ENCODE peak calls at places on chromosomes 12 and 14, in ten cellular contexts. M, K, T, B, P, Z, Q, I, D and S are unnamed samples.

GRCh38 chr14:61690982-61691381 is 4.3 kb upstream of the HIF1A start:
- DNase-seq in M (no peak), I (no peak), Z (no peak), B (no peak), P (no peak), K (no peak), D (no peak), T (no peak), Q (no peak), S (no peak)

GRCh38 chr14:105203057-105203494 is 22.0 kb upstream of the NUDT14 start:
- DNase-seq in B (peak), K (peak), M (no peak), T (peak), Z (no peak), D (peak), Q (peak), I (peak), P (peak), S (peak)

GRCh38 chr12:82174383-82174782 is 183.8 kb downstream of the CCDC59 start:
- DNase-seq in M (no peak), Z (no peak), Q (no peak), T (peak), D (no peak), P (no peak), B (no peak), I (no peak), K (no peak), S (no peak)

GRCh38 chr14:102262894-102263462 is 42.0 kb downstream of the MOK start:
- DNase-seq in K (peak), I (no peak), Q (no peak), D (no peak), B (no peak), P (no peak), Z (peak), T (no peak), M (no peak), S (no peak)

GRCh38 chr14:85316701-85317100 is 213.2 kb upstream of the FLRT2 start:
- DNase-seq in Q (no peak), P (no peak), I (no peak), T (no peak), D (no peak), M (no peak), Z (no peak), B (no peak), K (peak), S (no peak)

GRCh38 chr14:20690848-20691640 is 2.5 kb downstream of the ANG start:
- DNase-seq in Z (no peak), K (peak), T (peak), Q (peak), D (no peak), M (peak), B (no peak), I (peak), P (peak), S (peak)

GRCh38 chr14:24483604-24484252 is 24.3 kb downstream of the CMA1 start:
- DNase-seq in K (no peak), D (no peak), P (no peak), M (no peak), T (no peak), Z (no peak), I (no peak), Q (no peak), B (no peak), S (no peak)

GRCh38 chr12:116713529-116713928 is 24.3 kb downstream of the SPRING1 start:
- DNase-seq in Q (no peak), B (no peak), K (no peak), T (no peak), D (no peak), Z (no peak), I (no peak), M (no peak), P (no peak), S (no peak)

GRCh38 chr14:61963926-61964325 is 201.7 kb downstream of the SNAPC1 start:
- DNase-seq in T (no peak), Q (no peak), D (no peak), B (no peak), M (no peak), P (no peak), I (no peak), K (no peak), Z (no peak), S (no peak)

GRCh38 chr12:50685641-50686040 is 78.3 kb upstream of the ATF1 start:
- DNase-seq in D (no peak), M (no peak), Z (no peak), T (no peak), K (no peak), I (no peak), Q (no peak), P (no peak), B (no peak), S (no peak)

GRCh38 chr14:59277659-59278058 is 89.2 kb downstream of the DAAM1 start:
- DNase-seq in K (no peak), B (no peak), T (no peak), Q (no peak), I (no peak), P (no peak), M (no peak), D (no peak), Z (no peak), S (no peak)

GRCh38 chr14:69355155-69355954 is 42.7 kb downstream of the ERH start:
- DNase-seq in M (no peak), D (no peak), K (no peak), Z (no peak), I (no peak), B (no peak), Q (no peak), P (no peak), T (no peak), S (no peak)

GRCh38 chr12:81974762-81975161 is 215.6 kb upstream of the PPFIA2 start:
- DNase-seq in M (no peak), B (no peak), T (no peak), D (no peak), P (no peak), I (no peak), Q (no peak), K (no peak), Z (no peak), S (no peak)

GRCh38 chr12:94676011-94676709 is 25.8 kb upstream of the TMCC3 start:
- DNase-seq in I (no peak), D (peak), B (no peak), Z (no peak), K (no peak), P (no peak), Q (peak), T (no peak), M (peak), S (no peak)

GRCh38 chr12:47949441-47950341 is 13.7 kb upstream of the TMEM106C start:
- DNase-seq in B (no peak), D (peak), Z (peak), I (peak), P (peak), T (peak), Q (peak), M (no peak), K (peak), S (peak)

GRCh38 chr12:118357327-118358007 is 15.2 kb downstream of the TAOK3 start:
- DNase-seq in P (no peak), T (no peak), I (no peak), K (peak), Z (no peak), B (no peak), Q (peak), D (no peak), M (peak), S (no peak)

GRCh38 chr12:89947437-89948265 is 239.0 kb upstream of the ATP2B1 start:
- DNase-seq in D (no peak), P (no peak), B (no peak), K (peak), I (no peak), Q (no peak), Z (no peak), M (no peak), T (no peak), S (no peak)

GRCh38 chr14:102088012-102088792 is 1.4 kb upstream of the HSP90AA1 start:
- DNase-seq in M (peak), P (peak), B (peak), Q (peak), Z (no peak), T (no peak), K (no peak), D (peak), I (peak), S (peak)

GRCh38 chr12:70049596-70050360 is 193.5 kb upstream of the CNOT2 start:
- DNase-seq in P (no peak), K (no peak), T (no peak), B (no peak), I (no peak), Q (peak), Z (no peak), D (no peak), M (no peak), S (peak)